ENCODE peak calls at places on chromosomes 12 and 14, in five cellular contexts. N, L, B, M and A are unnamed samples.

GRCh38 chr12:32964981-32965585 is 68.5 kb upstream of the PKP2 start:
- DNase-seq in N (no peak), B (no peak), L (no peak), M (no peak), A (no peak)

GRCh38 chr12:52181757-52182156 is 10.1 kb downstream of the KRT80 start:
- DNase-seq in L (peak; percentile 73), B (no peak), N (no peak), M (no peak), A (peak; percentile 99)

GRCh38 chr12:51383281-51383905 is 7.8 kb downstream of the GALNT6 start:
- DNase-seq in L (no peak), N (no peak), B (no peak), M (no peak), A (no peak)

GRCh38 chr12:4579305-4580097 is 17.5 kb downstream of the DYRK4 start:
- DNase-seq in B (peak; percentile 33), M (no peak), N (no peak), L (peak; percentile 22), A (no peak)

GRCh38 chr12:124298685-124299410 is 4.0 kb downstream of the RFLNA start:
- DNase-seq in B (no peak), N (no peak), M (no peak), L (no peak), A (peak; percentile 42)

GRCh38 chr14:66117600-66117999 is 368.6 kb upstream of the CCDC196 start:
- DNase-seq in B (no peak), L (peak; percentile 68), N (no peak), M (no peak), A (peak; percentile 61)

GRCh38 chr12:31929140-31929526 is 30.1 kb upstream of the RESF1 start:
- DNase-seq in L (no peak), B (no peak), M (no peak), N (no peak), A (no peak)

GRCh38 chr14:22978487-22978837 is 3.9 kb downstream of the AJUBA start:
- DNase-seq in B (no peak), M (no peak), N (no peak), L (no peak), A (peak; percentile 84)

GRCh38 chr14:103894034-103894722 is 34.1 kb upstream of the TDRD9 start:
- DNase-seq in B (peak; percentile 69), L (no peak), M (peak; percentile 71), N (no peak), A (peak; percentile 61)

GRCh38 chr12:24109381-24110039 is 160.0 kb upstream of the SOX5 start:
- DNase-seq in M (no peak), L (peak; percentile 25), N (no peak), B (no peak), A (no peak)

GRCh38 chr12:52805739-52806138 is 8.2 kb downstream of the KRT4 start:
- DNase-seq in L (no peak), N (no peak), B (no peak), M (no peak), A (no peak)

GRCh38 chr12:88471641-88472040 is 108.6 kb downstream of the KITLG start:
- DNase-seq in B (peak; percentile 22), N (no peak), L (peak; percentile 84), M (no peak), A (peak; percentile 77)

GRCh38 chr12:121443911-121444841 is 44.3 kb downstream of the RNF34 start:
- DNase-seq in M (no peak), B (peak; percentile 55), N (no peak), L (no peak), A (peak; percentile 68)

DNA sequence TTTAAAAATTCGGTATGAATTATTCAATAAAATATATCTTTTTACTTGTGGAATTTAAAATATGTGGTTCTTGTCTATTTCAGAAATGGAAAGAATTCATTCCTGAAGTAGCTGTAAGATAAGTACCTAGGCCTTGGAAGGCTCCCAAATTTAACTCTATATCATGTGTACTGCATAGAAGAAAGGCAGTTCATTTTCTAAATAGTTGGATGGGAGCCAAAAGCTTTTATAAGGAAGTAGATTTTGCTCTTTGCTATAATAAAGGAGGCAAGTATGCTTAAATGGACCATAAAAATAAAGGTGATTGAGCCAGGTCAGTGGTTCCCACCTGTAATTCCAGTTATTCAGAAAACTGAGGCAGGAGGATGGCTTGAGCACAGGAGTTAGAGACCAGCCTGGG is 187.5 kb downstream of the ATXN7L3B start:
- DNase-seq in N (no peak), M (no peak), L (peak; percentile 61), B (no peak), A (no peak)
- H3K27ac ChIP-seq in N (no peak overlapping the region), M (no peak overlapping the region), L (no peak overlapping the region), B (no peak overlapping the region), A (no peak overlapping the region)

GRCh38 chr14:67652189-67652588 is 22.2 kb downstream of the VTI1B start:
- DNase-seq in M (no peak), N (no peak), L (no peak), B (no peak), A (no peak)
- H3K4me3 ChIP-seq in M (no peak overlapping the region), N (no peak overlapping the region), L (no peak overlapping the region), B (no peak overlapping the region), A (no peak overlapping the region)

GRCh38 chr12:103944964-103945363 is 14.8 kb downstream of the HSP90B1 start:
- DNase-seq in N (no peak), B (no peak), M (no peak), L (no peak), A (no peak)

GRCh38 chr12:103952497-103952896 is 13.2 kb upstream of the TDG start:
- DNase-seq in M (no peak), N (no peak), L (no peak), B (no peak), A (no peak)

GRCh38 chr12:103948746-103949406 is 16.8 kb upstream of the TDG start:
- DNase-seq in L (no peak), N (no peak), M (no peak), B (no peak), A (no peak)

GRCh38 chr12:103947871-103948555 is 17.7 kb upstream of the TDG start:
- DNase-seq in L (no peak), M (no peak), B (no peak), N (no peak), A (peak; percentile 19)
- H3K27ac ChIP-seq in L (peak overlapping the region; percentile 50), M (no peak overlapping the region), B (no peak overlapping the region), N (no peak overlapping the region), A (no peak overlapping the region)

DNA sequence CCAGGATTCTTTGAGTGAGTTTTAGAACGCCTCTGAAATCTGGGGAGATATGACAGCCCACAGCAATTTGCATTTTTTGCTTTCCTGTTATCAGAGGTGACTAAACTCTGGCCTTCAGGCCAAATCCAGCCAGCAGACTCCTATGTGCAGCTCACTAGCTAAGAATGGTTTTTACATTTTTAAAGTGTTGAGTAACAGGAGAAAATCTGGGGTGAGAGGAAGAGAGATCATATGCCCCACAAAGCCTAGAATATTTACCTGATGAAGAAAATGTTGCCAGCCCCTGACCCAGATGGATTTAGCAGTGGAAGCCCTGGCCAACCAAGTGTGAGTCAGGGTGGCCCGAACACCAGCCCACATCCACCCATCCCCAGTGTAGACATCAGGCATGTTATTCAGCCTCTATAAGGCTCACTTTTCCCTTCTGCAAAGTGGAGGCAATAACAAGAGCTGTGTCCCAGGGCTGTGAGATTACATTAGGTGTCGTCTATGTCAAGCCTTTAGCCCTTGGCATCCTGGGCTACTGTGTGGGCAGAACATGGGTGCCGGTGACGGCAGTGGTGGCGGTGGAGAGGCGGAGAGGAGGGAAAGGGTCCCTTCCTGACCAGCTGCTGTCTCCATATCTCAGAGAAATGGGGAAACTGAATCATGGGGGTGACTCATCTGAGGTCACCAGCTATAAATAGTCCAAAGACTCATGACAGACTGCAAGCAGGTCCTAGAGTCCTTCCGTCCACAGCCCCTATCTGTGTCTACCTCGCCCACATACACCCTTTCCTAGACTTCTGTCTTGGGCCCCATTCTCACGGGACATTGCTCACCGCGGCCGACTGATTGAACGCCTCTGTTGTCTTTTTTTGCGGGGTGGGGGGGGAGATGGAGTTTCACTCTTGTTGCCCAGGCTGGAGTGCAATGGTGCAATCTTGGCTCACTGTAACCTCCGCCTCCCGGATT is 32.6 kb upstream of the CD9 start:
- DNase-seq in M (peak; percentile 44), L (peak; percentile 96), B (peak; percentile 36), N (no peak), A (peak; percentile 95)
- H3K4me3 ChIP-seq in M (no peak overlapping the region), L (no peak overlapping the region), B (no peak overlapping the region), N (no peak overlapping the region), A (peak overlapping the region; percentile 44)

GRCh38 chr12:16555630-16556029 is 50.3 kb downstream of the LMO3 start:
- DNase-seq in L (peak; percentile 98), B (no peak), M (no peak), N (no peak), A (no peak)
- H3K27ac ChIP-seq in L (no peak overlapping the region), B (no peak overlapping the region), M (no peak overlapping the region), N (no peak overlapping the region), A (no peak overlapping the region)

GRCh38 chr14:93464271-93464670 is 33.5 kb downstream of the UNC79 start:
- DNase-seq in N (no peak), M (no peak), L (no peak), B (no peak), A (no peak)
- H3K4me3 ChIP-seq in N (no peak overlapping the region), M (no peak overlapping the region), L (no peak overlapping the region), B (no peak overlapping the region), A (no peak overlapping the region)